ENCODE peak calls at places on chromosomes 7 and 10, in eight cellular contexts. O is fibroblast of the aortic adventitia, K is HL-60, T is A549, H is endothelial cell, G is retinal pigment epithelial cell, F is suprapubic skin, Y is lower leg skin. W is an unnamed sample.

GRCh38 chr7:148912758-148913541 is 28.9 kb upstream of the EZH2 start:
- DNase-seq in O (no peak), K (no peak), T (no peak), H (no peak), G (no peak), F (no peak), Y (no peak), W (no peak)

GRCh38 chr7:44819292-44819691 is 22.8 kb downstream of the PPIA start:
- DNase-seq in O (no peak), K (no peak), T (no peak), H (no peak), G (no peak), F (no peak), Y (no peak), W (no peak)

GRCh38 chr7:77765906-77766800 is 32.1 kb downstream of the TMEM60 start:
- DNase-seq in O (peak), K (no peak), T (no peak), H (no peak), G (no peak), F (no peak), Y (no peak), W (no peak)

GRCh38 chr10:72134785-72135765 is 46.7 kb upstream of the SPOCK2 start:
- DNase-seq in O (no peak), K (peak), T (no peak), H (no peak), G (no peak), F (no peak), Y (no peak), W (no peak)

GRCh38 chr10:69636626-69637550 is 6.8 kb downstream of the FAM241B start:
- DNase-seq in O (no peak), K (peak), T (peak), H (peak), G (no peak), F (peak), Y (peak), W (peak)

GRCh38 chr10:89549510-89549909 is 14.1 kb upstream of the SLC16A12 start:
- DNase-seq in O (no peak), K (no peak), T (no peak), H (no peak), G (no peak), F (no peak), Y (no peak), W (no peak)

GRCh38 chr7:64098-64521 is 128.3 kb upstream of the FAM20C start:
- DNase-seq in O (peak), K (peak), T (peak), H (peak), G (no peak), F (peak), Y (no peak), W (peak)

GRCh38 chr10:132321726-132322125 is 10.3 kb upstream of the LRRC27 start:
- DNase-seq in O (no peak), K (no peak), T (no peak), H (no peak), G (no peak), F (peak), Y (no peak), W (peak)

GRCh38 chr10:35336921-35337741 is 822 bp downstream of the CCNY start:
- DNase-seq in O (no peak), K (peak), T (peak), H (peak), G (no peak), F (peak), Y (peak), W (peak)

GRCh38 chr7:114405427-114405826 is 9.2 kb upstream of the FOXP2 start:
- DNase-seq in O (peak), K (no peak), T (peak), H (no peak), G (no peak), F (no peak), Y (no peak), W (no peak)

GRCh38 chr7:89507034-89507433 is 647.2 kb upstream of the STEAP1 start:
- DNase-seq in O (no peak), K (no peak), T (no peak), H (no peak), G (no peak), F (no peak), Y (no peak), W (no peak)

GRCh38 chr7:1531263-1531978 is 919 bp downstream of the MAFK start:
- DNase-seq in O (no peak), K (peak), T (peak), H (no peak), G (no peak), F (peak), Y (peak), W (peak)

GRCh38 chr7:90262438-90262837 is 17.5 kb downstream of the CFAP69 start:
- DNase-seq in O (peak), K (no peak), T (peak), H (no peak), G (no peak), F (no peak), Y (no peak), W (no peak)

GRCh38 chr7:36021367-36021766 is 131.7 kb upstream of the EEPD1 start:
- DNase-seq in O (peak), K (no peak), T (peak), H (peak), G (no peak), F (no peak), Y (peak), W (no peak)
- TF ChIP-seq CTCF in O (peak), K (no peak), T (peak), H (peak), G (peak), F (no peak), Y (no peak), W (peak)

DNA sequence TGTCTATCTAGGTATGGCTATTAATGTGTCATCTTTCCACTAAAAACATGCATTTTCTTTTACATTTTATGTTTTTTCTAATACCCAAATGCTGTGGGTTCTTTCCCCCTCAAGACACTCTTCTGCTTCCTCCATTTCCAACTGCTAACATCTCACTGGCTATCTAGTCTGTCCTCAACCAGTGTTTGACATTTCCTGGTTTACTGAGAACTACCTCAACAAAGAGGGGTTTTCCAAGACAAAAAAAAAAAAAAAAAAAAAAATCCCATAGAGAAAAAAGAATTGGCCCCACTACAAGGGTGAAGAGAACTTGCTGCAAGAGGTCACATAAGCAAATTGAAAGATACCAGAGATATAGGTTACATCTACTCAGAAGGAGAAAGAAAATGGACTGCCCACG is 359.7 kb downstream of the CRPPA start:
- DNase-seq in O (no peak), K (no peak), T (no peak), H (no peak), G (no peak), F (no peak), Y (no peak), W (no peak)
- TF ChIP-seq CTCF in O (no peak), K (no peak), T (no peak), H (no peak), G (no peak), F (no peak), Y (no peak), W (no peak)

DNA sequence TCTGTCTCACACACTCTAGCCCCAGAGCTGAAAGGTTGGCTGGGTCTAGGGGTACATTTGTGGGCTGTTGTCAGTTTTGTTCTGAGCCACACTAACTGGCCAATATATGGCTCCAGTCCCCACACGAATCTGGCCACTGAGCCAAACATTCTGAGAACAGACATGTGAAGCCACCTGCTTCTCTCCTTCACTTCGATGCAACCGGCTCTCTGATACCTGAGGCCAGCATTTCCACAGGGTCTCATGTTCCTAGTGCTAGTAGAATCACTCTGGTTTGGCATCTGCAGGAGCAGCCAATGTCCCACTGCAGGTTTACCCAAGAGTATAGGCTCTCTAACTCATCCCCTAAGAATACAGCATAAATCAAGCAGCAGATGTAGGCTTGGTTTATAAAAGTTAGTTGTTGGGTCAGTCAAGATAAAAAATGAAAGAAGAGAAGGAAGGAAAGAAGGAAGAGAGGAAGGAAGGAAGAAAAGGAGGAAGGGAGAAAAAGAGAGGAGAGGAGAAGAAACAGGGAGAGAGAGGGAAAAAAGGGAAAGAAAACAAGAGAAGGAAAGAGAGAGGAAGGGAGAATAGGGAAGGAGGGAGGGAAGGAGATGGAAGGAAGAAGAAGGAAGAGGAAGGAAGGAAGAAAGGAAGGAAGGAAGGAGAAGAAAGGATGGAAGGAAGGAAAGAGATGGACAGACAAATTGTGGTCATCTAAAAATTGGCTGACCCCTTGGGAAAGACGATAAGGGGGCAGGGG is 75.1 kb downstream of the STRA8 start:
- DNase-seq in O (no peak), K (no peak), T (no peak), H (no peak), G (no peak), F (no peak), Y (peak), W (no peak)
- TF ChIP-seq CTCF in O (no peak), K (no peak), T (no peak), H (no peak), G (no peak), F (no peak), Y (no peak), W (no peak)

GRCh38 chr10:10930979-10931743 is 86.5 kb upstream of the CELF2 start:
- DNase-seq in O (no peak), K (no peak), T (no peak), H (no peak), G (no peak), F (no peak), Y (no peak), W (no peak)
- TF ChIP-seq CTCF in O (no peak), K (no peak), T (no peak), H (no peak), G (no peak), F (no peak), Y (no peak), W (no peak)

GRCh38 chr10:94963901-94964300 is 25.4 kb downstream of the CYP2C9 start:
- DNase-seq in O (peak), K (peak), T (peak), H (peak), G (no peak), F (no peak), Y (no peak), W (no peak)
- TF ChIP-seq CTCF in O (peak), K (peak), T (peak), H (peak), G (peak), F (no peak), Y (no peak), W (no peak)

DNA sequence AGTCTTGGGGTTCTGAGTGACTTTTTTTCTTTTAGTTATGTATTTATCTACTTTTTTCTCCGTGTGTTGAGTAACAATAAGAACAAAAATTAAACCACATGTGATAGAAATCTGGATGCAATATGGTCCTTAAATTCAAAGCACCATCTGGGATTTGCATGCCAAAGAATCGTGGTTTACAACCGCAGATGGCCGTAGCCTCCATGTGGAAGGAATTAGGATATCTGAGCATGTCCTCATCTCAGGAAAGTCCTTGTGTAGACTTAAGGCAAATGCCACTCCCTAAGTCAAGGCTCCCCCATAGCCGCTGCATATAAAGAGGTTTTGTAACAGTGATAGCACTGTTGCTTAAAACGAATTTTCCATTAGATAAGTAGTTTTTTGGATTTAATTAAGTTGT is 304.0 kb downstream of the ZEB1 start:
- DNase-seq in O (peak), K (no peak), T (no peak), H (no peak), G (no peak), F (no peak), Y (no peak), W (no peak)
- TF ChIP-seq CTCF in O (peak), K (no peak), T (no peak), H (no peak), G (no peak), F (peak), Y (no peak), W (no peak)

DNA sequence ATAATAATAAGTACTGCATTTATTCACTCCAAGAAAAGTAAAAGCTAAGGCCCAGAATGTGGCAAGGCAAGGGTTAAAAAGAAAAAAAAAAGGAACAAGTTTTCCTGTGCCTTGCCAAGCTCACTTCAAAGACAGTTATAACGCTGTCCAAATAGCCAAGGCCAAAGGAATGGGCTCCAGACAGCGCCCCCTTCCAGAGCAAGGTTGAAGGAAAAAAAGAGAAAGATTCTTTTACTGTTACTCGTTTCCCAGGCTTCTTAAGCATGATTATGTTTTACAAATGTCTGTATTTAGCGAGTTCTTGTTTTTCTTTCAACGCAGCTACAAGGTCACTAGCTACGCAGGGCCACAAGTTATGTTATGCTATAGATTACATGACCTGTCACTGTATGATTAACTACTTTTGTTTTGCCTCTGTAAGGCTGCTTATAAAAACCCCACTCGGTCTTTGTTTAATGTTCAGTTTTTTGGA is 9.1 kb upstream of the EIF4H start:
- DNase-seq in O (no peak), K (no peak), T (peak), H (peak), G (no peak), F (no peak), Y (no peak), W (no peak)
- TF ChIP-seq CTCF in O (peak), K (no peak), T (peak), H (peak), G (peak), F (no peak), Y (no peak), W (no peak)

GRCh38 chr7:50369408-50370026 is 65.0 kb downstream of the IKZF1 start:
- DNase-seq in O (no peak), K (peak), T (peak), H (peak), G (no peak), F (no peak), Y (no peak), W (no peak)
- TF ChIP-seq CTCF in O (peak), K (peak), T (no peak), H (peak), G (peak), F (peak), Y (no peak), W (peak)

GRCh38 chr10:124459395-124459794 is 2.2 kb upstream of the LHPP start:
- DNase-seq in O (no peak), K (no peak), T (no peak), H (no peak), G (no peak), F (no peak), Y (no peak), W (no peak)

GRCh38 chr10:124462348-124462695 is 699 bp downstream of the LHPP start:
- DNase-seq in O (no peak), K (no peak), T (no peak), H (no peak), G (no peak), F (no peak), Y (no peak), W (no peak)

GRCh38 chr10:124460144-124460543 is 1.5 kb upstream of the LHPP start:
- DNase-seq in O (no peak), K (no peak), T (no peak), H (no peak), G (no peak), F (no peak), Y (no peak), W (no peak)

GRCh38 chr10:124464028-124464751 is 2.6 kb downstream of the LHPP start:
- DNase-seq in O (no peak), K (no peak), T (no peak), H (no peak), G (no peak), F (no peak), Y (no peak), W (no peak)

DNA sequence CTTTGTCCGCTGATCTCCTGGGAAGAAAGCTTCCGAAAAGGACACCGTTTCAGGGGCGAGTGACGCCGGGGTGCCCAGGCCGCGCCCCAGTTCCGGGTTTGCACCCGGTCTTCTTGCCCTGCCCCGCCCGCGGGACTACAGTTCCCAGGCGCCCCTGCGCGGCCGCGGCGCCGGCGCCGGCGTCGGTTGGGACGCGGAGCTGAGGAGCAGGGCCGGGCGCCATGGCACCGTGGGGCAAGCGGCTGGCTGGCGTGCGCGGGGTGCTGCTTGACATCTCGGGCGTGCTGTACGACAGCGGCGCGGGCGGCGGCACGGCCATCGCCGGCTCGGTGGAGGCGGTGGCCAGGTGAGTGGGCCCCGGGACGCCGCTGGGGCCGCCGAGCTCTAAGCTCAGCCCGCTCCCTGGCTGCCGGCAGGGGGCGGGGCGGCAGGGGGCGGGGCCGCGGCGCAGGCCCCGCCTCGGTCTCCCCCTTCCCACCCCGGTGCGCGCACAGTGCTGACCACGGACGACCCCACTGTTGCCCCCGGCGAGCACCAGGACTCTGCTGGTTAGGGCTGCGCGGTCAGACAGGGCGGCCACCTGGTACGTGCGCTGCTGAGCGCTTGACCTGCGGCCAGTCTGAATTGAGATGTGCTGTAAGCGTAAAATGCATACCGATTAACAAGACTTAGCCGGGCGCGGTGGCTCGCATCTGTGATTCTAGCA is at the start of gene LHPP:
- DNase-seq in O (peak), K (peak), T (peak), H (peak), G (no peak), F (peak), Y (peak), W (peak)
- TF ChIP-seq CTCF in O (no peak), K (no peak), T (no peak), H (peak), G (no peak), F (peak), Y (no peak), W (peak)

W was measured in spleen.